ENCODE peak calls at places on chromosomes 6 and 20, in six cellular contexts. U is kidney tubule cell; Y is stimulated activated CD4-positive, alpha-beta T cell treated with anti-CD3 and anti-CD28 coated beads, Interleukin-1b, Interleukin-23, amount 100 ng/mL, for 1 hour; V is astrocyte of the cerebellum; M is iris pigment epithelial cell; C is pancreas. T is an unnamed sample.

GRCh38 chr6:126761854-126762253 is 356.6 kb upstream of the RSPO3 start:
- DNase-seq in U (no peak), Y (no peak), V (no peak), M (no peak), C (no peak), T (no peak)

GRCh38 chr6:41560440-41561192 is 14.4 kb downstream of the FOXP4 start:
- DNase-seq in U (no peak), Y (peak; percentile 50), V (no peak), M (no peak), C (peak; percentile 91), T (no peak)

GRCh38 chr20:59064214-59064722 is 21.7 kb upstream of the PRELID3B start:
- DNase-seq in U (no peak), Y (no peak), V (no peak), M (no peak), C (no peak), T (no peak)

GRCh38 chr6:56524891-56525703 is 117.6 kb downstream of the DST start:
- DNase-seq in U (peak; percentile 50), Y (no peak), V (peak; percentile 68), M (peak; percentile 84), C (no peak), T (peak; percentile 99)

GRCh38 chr6:167238694-167239467 is 52.2 kb upstream of the UNC93A start:
- DNase-seq in U (no peak), Y (no peak), V (no peak), M (no peak), C (no peak), T (no peak)

GRCh38 chr6:164227952-164228522 is 813.5 kb downstream of the QKI start:
- DNase-seq in U (peak; percentile 54), Y (no peak), V (no peak), M (no peak), C (peak; percentile 37), T (no peak)

GRCh38 chr6:43668151-43669028 is 19.2 kb downstream of the MRPS18A start:
- DNase-seq in U (peak; percentile 99), Y (no peak), V (no peak), M (peak; percentile 46), C (peak; percentile 76), T (peak; percentile 22)

GRCh38 chr6:164477790-164478189 is 831.6 kb downstream of the C6orf118 start:
- DNase-seq in U (no peak), Y (no peak), V (no peak), M (no peak), C (no peak), T (no peak)

GRCh38 chr20:58868795-58869194 is 16.3 kb downstream of the GNAS start:
- DNase-seq in U (no peak), Y (no peak), V (no peak), M (no peak), C (no peak), T (no peak)

GRCh38 chr20:31869942-31870702 is at the start of the genes DUSP15 and TTLL9:
- DNase-seq in U (no peak), Y (no peak), V (no peak), M (no peak), C (peak; percentile 81), T (no peak)

GRCh38 chr6:46526607-46527006 is 35.4 kb upstream of the RCAN2 start:
- DNase-seq in U (no peak), Y (no peak), V (no peak), M (no peak), C (no peak), T (no peak)

GRCh38 chr6:26234421-26235239 is 130.4 kb upstream of the BTN3A2 start:
- DNase-seq in U (peak; percentile 69), Y (no peak), V (peak; percentile 54), M (peak; percentile 90), C (no peak), T (peak; percentile 78)

GRCh38 chr6:54173084-54173483 is 61.8 kb downstream of the MLIP start:
- DNase-seq in U (no peak), Y (no peak), V (no peak), M (peak; percentile 53), C (no peak), T (no peak)

GRCh38 chr6:31113861-31114539 is 600 bp upstream of the PSORS1C1 start:
- DNase-seq in U (no peak), Y (no peak), V (peak; percentile 94), M (peak; percentile 15), C (no peak), T (peak; percentile 32)

GRCh38 chr6:45590751-45591184 is 213.0 kb upstream of the SUPT3H start:
- DNase-seq in U (no peak), Y (no peak), V (peak; percentile 70), M (peak; percentile 27), C (no peak), T (no peak)